ENCODE peak calls at places on chromosomes 4 and X, in ten cellular contexts. D is posterior cingulate gyrus; B is Right ventricle myocardium superior; H is A673; E is activated naive CD4-positive, alpha-beta T cell; T is A549; O is KBM-7; N is nephron progenitor cell; A is stimulated activated CD8-positive, alpha-beta memory T cell treated with anti-CD3 and anti-CD28 coated beads, Interleukin-12 subunit alpha, Interleukin-12 subunit beta, amount 100 ng/mL, for 1 hour; W is pancreas. Q is an unnamed sample.

GRCh38 chr4:20735931-20736330 is 35.7 kb downstream of the PACRGL start:
- DNase-seq in W (no peak), H (no peak), N (no peak), O (no peak), A (no peak), D (no peak), B (no peak), E (no peak), T (no peak), Q (no peak)

GRCh38 chr4:160836431-160836830 is 1327.4 kb downstream of the FSTL5 start:
- DNase-seq in E (no peak), D (no peak), N (no peak), H (no peak), A (no peak), W (no peak), O (no peak), B (no peak), T (no peak), Q (no peak)

GRCh38 chr4:14059006-14059405 is 431.5 kb upstream of the BOD1L1 start:
- DNase-seq in E (no peak), O (no peak), D (no peak), B (no peak), A (no peak), H (no peak), W (no peak), N (no peak), T (no peak), Q (no peak)

GRCh38 chr4:87734936-87735335 is 64.4 kb upstream of the IBSP start:
- DNase-seq in O (no peak), D (no peak), B (no peak), N (no peak), H (no peak), E (no peak), W (no peak), T (no peak), A (no peak), Q (no peak)

GRCh38 chrX:48892896-48893295 is 4.7 kb downstream of the TIMM17B start:
- DNase-seq in N (no peak), O (no peak), E (no peak), B (no peak), H (no peak), T (no peak), W (no peak), D (no peak), A (no peak), Q (no peak)

GRCh38 chrX:46754450-46755075 is 4.4 kb downstream of the SLC9A7 start:
- DNase-seq in T (no peak), A (no peak), W (no peak), B (no peak), E (no peak), N (no peak), H (no peak), O (peak), D (no peak), Q (no peak)

GRCh38 chr4:120007171-120007894 is 59.3 kb downstream of the MAD2L1 start:
- DNase-seq in A (no peak), O (peak), H (peak), B (no peak), W (no peak), D (no peak), N (no peak), T (no peak), E (no peak), Q (no peak)

GRCh38 chr4:74158561-74159396 is 861 bp downstream of the MTHFD2L start:
- DNase-seq in E (no peak), T (peak), H (no peak), B (no peak), O (peak), D (no peak), N (no peak), W (no peak), A (no peak), Q (no peak)

GRCh38 chr4:18227880-18228279 is 206.3 kb upstream of the LCORL start:
- DNase-seq in D (no peak), O (no peak), A (no peak), N (no peak), W (no peak), T (no peak), H (no peak), B (no peak), E (no peak), Q (no peak)

GRCh38 chr4:40395908-40396806 is 61.0 kb downstream of the CHRNA9 start:
- DNase-seq in D (no peak), H (no peak), E (no peak), O (no peak), B (peak), A (no peak), T (peak), N (peak), W (peak), Q (no peak)

GRCh38 chr4:158856852-158857251 is 88.0 kb downstream of the FNIP2 start:
- DNase-seq in H (peak), T (peak), A (no peak), B (no peak), D (no peak), N (no peak), O (peak), W (no peak), E (no peak), Q (no peak)

GRCh38 chr4:742742-743311 is 37.2 kb downstream of the PCGF3 start:
- DNase-seq in A (peak), D (no peak), N (peak), E (peak), B (peak), W (peak), T (peak), O (peak), H (peak), Q (no peak)

GRCh38 chr4:2797545-2798305 is 4.8 kb downstream of the SH3BP2 start:
- DNase-seq in A (peak), B (peak), D (peak), T (no peak), E (no peak), W (peak), N (no peak), O (no peak), H (no peak), Q (no peak)

GRCh38 chrX:139932077-139932900 is 564 bp downstream of the ATP11C start:
- DNase-seq in H (peak), O (peak), T (peak), N (peak), W (peak), D (no peak), E (peak), B (peak), A (no peak), Q (no peak)

GRCh38 chrX:39022106-39022505 is 220.8 kb downstream of the MID1IP1 start:
- DNase-seq in E (no peak), N (no peak), B (no peak), W (no peak), D (no peak), A (no peak), O (no peak), H (no peak), T (no peak), Q (no peak)

GRCh38 chr4:83618431-83618830 is 82.5 kb downstream of the GPAT3 start:
- DNase-seq in H (no peak), W (peak), D (no peak), A (no peak), T (peak), O (no peak), E (no peak), N (no peak), B (no peak), Q (no peak)

GRCh38 chrX:124717537-124717936 is 371.2 kb downstream of the SH2D1A start:
- DNase-seq in E (no peak), N (no peak), D (no peak), W (no peak), O (no peak), H (no peak), T (no peak), B (no peak), A (no peak), Q (no peak)

GRCh38 chr4:159455675-159456235 is 352.9 kb downstream of the RAPGEF2 start:
- DNase-seq in T (peak), W (no peak), D (no peak), A (no peak), H (peak), O (peak), B (no peak), N (peak), E (no peak), Q (no peak)

GRCh38 chr4:15906024-15906443 is 32.5 kb downstream of the FGFBP1 start:
- DNase-seq in O (no peak), B (peak), H (no peak), T (peak), W (peak), E (no peak), N (no peak), A (no peak), D (no peak), Q (no peak)

GRCh38 chr4:153010137-153010536 is 74.0 kb downstream of the FHDC1 start:
- DNase-seq in W (no peak), E (no peak), B (no peak), D (no peak), H (no peak), N (no peak), T (no peak), A (no peak), O (peak), Q (no peak)

GRCh38 chrX:47579537-47579936 is 2.7 kb upstream of the TIMP1 start:
- DNase-seq in T (peak), N (no peak), D (no peak), B (no peak), O (peak), E (no peak), A (no peak), W (no peak), H (no peak), Q (no peak)

GRCh38 chr4:94880976-94881375 is 123.2 kb downstream of the BMPR1B start:
- DNase-seq in E (no peak), W (no peak), D (no peak), H (no peak), T (no peak), A (no peak), O (no peak), N (no peak), B (no peak), Q (no peak)

GRCh38 chrX:22004866-22005265 is 27.3 kb upstream of the PHEX start:
- DNase-seq in T (no peak), O (no peak), W (no peak), B (no peak), E (no peak), A (no peak), H (no peak), N (no peak), D (no peak), Q (no peak)

GRCh38 chr4:118751634-118752293 is 66.6 kb downstream of the METTL14 start:
- DNase-seq in T (no peak), E (no peak), W (no peak), O (no peak), B (no peak), H (no peak), N (no peak), A (no peak), D (no peak), Q (no peak)

GRCh38 chrX:77342028-77342427 is 105.2 kb upstream of the FGF16 start:
- DNase-seq in T (no peak), N (no peak), H (no peak), D (no peak), W (no peak), O (no peak), A (no peak), E (no peak), B (no peak), Q (no peak)

GRCh38 chrX:65894138-65894537 is 145.7 kb downstream of the VSIG4 start:
- DNase-seq in H (no peak), W (no peak), T (no peak), D (no peak), A (peak), O (no peak), B (no peak), E (no peak), N (no peak), Q (no peak)

GRCh38 chr4:100206850-100207249 is 16.6 kb upstream of the DDIT4L start:
- DNase-seq in D (no peak), H (no peak), W (no peak), O (no peak), B (no peak), N (no peak), A (no peak), T (no peak), E (no peak), Q (no peak)

GRCh38 chr4:165131247-165131832 is 18.7 kb upstream of the TMEM192 start:
- DNase-seq in W (peak), B (no peak), D (no peak), T (peak), O (peak), H (peak), N (peak), E (peak), A (peak), Q (no peak)

GRCh38 chr4:108834787-108835384 is 72.0 kb upstream of the ETNPPL start:
- DNase-seq in O (peak), B (no peak), H (peak), T (peak), E (no peak), D (no peak), W (no peak), A (no peak), N (no peak), Q (no peak)

GRCh38 chr4:84499065-84499982 is at the start of gene NKX6-1:
- DNase-seq in W (peak), N (peak), H (peak), O (peak), A (no peak), T (peak), B (peak), D (no peak), E (no peak), Q (no peak)

GRCh38 chr4:82746705-82747567 is 51.7 kb downstream of the SCD5 start:
- DNase-seq in B (no peak), T (no peak), D (no peak), N (no peak), E (no peak), A (no peak), H (no peak), O (no peak), W (no peak), Q (no peak)

GRCh38 chr4:88134536-88135361 is 23.7 kb downstream of the ABCG2 start:
- DNase-seq in N (no peak), A (no peak), H (no peak), W (no peak), D (no peak), O (no peak), T (peak), B (no peak), E (no peak), Q (no peak)

GRCh38 chr4:181835348-181835747 is 407.9 kb upstream of the TENM3 start:
- DNase-seq in D (no peak), T (no peak), E (no peak), H (no peak), W (no peak), O (no peak), N (no peak), B (no peak), A (no peak), Q (no peak)